ENCODE peak calls at places on chromosomes 5 and 9, in five cellular contexts. S is lower lobe of right lung; T is aorta; J is effector memory CD4-positive, alpha-beta T cell; V is body of pancreas. K is an unnamed sample.

GRCh38 chr9:106701611-106702010 is 161.4 kb upstream of the ZNF462 start:
- DNase-seq in S (no peak), T (no peak), J (no peak), V (no peak), K (no peak)

GRCh38 chr9:91312717-91313325 is 48.9 kb downstream of the AUH start:
- DNase-seq in S (no peak), T (no peak), J (no peak), V (peak; percentile 88), K (peak; percentile 98)

GRCh38 chr9:70398145-70398556 is 16.3 kb downstream of the KLF9 start:
- DNase-seq in S (no peak), T (no peak), J (no peak), V (peak; percentile 47), K (no peak)

GRCh38 chr5:52787600-52788504 is at the start of the genes ITGA1 and PELO:
- DNase-seq in S (peak; percentile 74), T (peak; percentile 94), J (peak; percentile 37), V (peak; percentile 79), K (peak; percentile 65)

GRCh38 chr9:6525326-6526040 is 112.5 kb downstream of the UHRF2 start:
- DNase-seq in S (no peak), T (no peak), J (no peak), V (no peak), K (no peak)

GRCh38 chr9:88388886-88389617 is 808 bp downstream of the SPIN1 start:
- DNase-seq in S (peak; percentile 69), T (no peak), J (no peak), V (peak; percentile 52), K (peak; percentile 72)

GRCh38 chr5:104088876-104089778 is 526.5 kb upstream of the NUDT12 start:
- DNase-seq in S (no peak), T (no peak), J (no peak), V (no peak), K (no peak)

GRCh38 chr5:136754216-136754615 is 388.9 kb upstream of the TRPC7 start:
- DNase-seq in S (no peak), T (no peak), J (no peak), V (no peak), K (no peak)

GRCh38 chr5:368162-369084 is 46.9 kb downstream of the AHRR start:
- DNase-seq in S (peak; percentile 51), T (peak; percentile 68), J (no peak), V (peak; percentile 35), K (no peak)

GRCh38 chr9:129141066-129142041 is 30.1 kb downstream of the PTPA start:
- DNase-seq in S (no peak), T (no peak), J (peak; percentile 22), V (peak; percentile 87), K (no peak)

GRCh38 chr9:91207889-91208651 is 153.6 kb downstream of the AUH start:
- DNase-seq in S (no peak), T (no peak), J (no peak), V (peak; percentile 63), K (no peak)

GRCh38 chr5:123585871-123586270 is 73.9 kb downstream of the CSNK1G3 start:
- DNase-seq in S (no peak), T (no peak), J (no peak), V (no peak), K (no peak)

GRCh38 chr5:5419291-5420210 is 2.9 kb upstream of the ICE1 start:
- DNase-seq in S (no peak), T (no peak), J (no peak), V (peak; percentile 39), K (peak; percentile 42)

DNA sequence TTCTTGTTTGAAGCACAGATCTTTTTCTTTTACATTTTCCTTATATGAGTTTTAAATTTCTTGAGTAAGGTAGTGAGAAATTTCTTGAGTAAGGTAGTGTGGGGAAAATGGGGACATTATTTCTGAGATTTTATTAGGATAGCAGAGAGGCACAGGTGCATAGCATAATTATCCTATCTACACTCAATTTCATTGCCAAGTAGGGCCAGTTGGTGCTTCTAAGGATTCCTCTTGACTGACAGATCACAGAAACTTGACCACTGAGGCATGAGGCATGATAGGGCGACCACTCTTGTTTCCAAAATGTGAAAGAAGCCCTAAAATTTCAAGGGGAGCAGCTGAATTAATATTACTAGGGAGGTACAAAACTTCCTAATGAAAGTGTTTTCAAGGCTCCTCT is 31.4 kb upstream of the TMC1 start:
- DNase-seq in S (no peak), T (no peak), J (no peak), V (no peak), K (no peak)
- H3K27ac ChIP-seq in S (no peak overlapping the region), T (no peak overlapping the region), J (no peak overlapping the region), V (no peak overlapping the region), K (no peak overlapping the region)

GRCh38 chr5:98474211-98474610 is 299.3 kb upstream of the RGMB start:
- DNase-seq in S (no peak), T (no peak), J (no peak), V (no peak), K (no peak)
- H3K36me3 ChIP-seq in S (no peaks in the 10 kb centered on the region), T (no peaks in the 10 kb centered on the region), J (no peaks in the 10 kb centered on the region), V (no peaks in the 10 kb centered on the region), K (no peaks in the 10 kb centered on the region)

DNA sequence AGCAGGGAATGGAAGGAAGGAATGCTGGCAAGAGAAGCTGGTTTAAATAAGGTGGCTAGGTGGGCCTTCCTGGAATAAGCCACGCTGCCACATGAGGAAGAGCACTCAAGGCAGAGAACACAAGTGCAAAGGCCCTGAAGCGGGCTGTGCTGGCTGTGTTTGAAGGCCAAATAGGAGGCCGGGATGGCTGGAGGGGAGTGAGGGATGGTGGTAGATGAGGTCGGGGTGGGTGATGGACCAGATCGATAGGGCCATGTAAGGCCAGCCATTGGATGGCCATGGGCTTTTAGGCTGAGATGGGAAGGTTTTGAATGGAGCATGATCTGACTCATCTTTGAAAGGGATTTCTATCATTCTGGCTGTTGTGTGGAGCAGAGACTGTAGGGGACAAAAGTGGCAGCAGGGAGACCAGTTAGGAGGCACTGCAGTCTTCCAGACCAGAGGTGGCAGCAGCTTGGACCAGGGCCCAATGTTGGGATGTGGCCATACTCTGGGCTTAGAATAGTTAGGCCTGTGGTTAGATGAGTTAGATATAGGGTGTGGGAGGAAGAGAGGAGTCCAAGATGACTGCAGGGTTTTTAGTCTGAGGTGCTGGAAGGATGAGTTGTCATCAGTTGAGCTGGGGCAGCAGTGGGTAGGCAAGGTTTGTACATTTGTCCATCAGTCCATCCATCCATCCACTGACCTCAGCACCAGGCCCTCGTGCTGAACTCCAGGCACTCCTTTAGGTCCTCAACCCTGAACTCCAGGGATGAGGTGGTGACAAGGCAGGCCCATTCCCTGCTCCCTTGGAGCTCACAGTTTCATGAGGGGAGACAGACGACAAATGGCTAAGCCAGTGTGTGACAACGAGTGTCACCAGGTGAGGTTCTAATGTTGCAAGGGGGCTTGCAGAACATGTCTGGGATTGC is 30.3 kb downstream of the NDST1 start:
- DNase-seq in S (no peak), T (no peak), J (no peak), V (no peak), K (no peak)
- H3K27ac ChIP-seq in S (no peak overlapping the region), T (peak overlapping the region; percentile 39), J (no peak overlapping the region), V (no peak overlapping the region), K (no peak overlapping the region)

DNA sequence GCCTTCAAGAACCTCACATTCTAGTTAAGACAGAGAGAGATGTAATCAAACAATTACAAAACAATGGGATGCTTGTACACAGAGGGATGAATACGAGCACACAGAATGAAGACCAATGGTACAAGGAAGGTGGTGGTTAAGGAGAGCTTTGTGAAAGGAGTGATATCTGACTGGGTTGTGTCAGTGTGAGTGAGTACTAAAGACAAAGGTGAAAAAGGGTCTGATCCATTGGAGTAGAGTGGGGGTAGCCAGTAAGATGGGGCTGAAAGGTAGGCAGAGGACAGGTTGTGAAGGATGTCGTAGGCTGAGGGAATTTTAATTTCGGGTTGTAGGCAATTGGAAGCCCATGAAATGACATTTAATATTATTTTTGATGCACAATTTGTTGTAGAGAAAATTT is 9.9 kb downstream of the RBM18 start:
- DNase-seq in S (no peak), T (no peak), J (no peak), V (no peak), K (no peak)
- H3K36me3 ChIP-seq in S (peaks cover 73% of the 10 kb centered on the region), T (no peaks in the 10 kb centered on the region), J (peaks cover 36% of the 10 kb centered on the region), V (peaks cover 5% of the 10 kb centered on the region), K (peaks cover 8% of the 10 kb centered on the region)

DNA sequence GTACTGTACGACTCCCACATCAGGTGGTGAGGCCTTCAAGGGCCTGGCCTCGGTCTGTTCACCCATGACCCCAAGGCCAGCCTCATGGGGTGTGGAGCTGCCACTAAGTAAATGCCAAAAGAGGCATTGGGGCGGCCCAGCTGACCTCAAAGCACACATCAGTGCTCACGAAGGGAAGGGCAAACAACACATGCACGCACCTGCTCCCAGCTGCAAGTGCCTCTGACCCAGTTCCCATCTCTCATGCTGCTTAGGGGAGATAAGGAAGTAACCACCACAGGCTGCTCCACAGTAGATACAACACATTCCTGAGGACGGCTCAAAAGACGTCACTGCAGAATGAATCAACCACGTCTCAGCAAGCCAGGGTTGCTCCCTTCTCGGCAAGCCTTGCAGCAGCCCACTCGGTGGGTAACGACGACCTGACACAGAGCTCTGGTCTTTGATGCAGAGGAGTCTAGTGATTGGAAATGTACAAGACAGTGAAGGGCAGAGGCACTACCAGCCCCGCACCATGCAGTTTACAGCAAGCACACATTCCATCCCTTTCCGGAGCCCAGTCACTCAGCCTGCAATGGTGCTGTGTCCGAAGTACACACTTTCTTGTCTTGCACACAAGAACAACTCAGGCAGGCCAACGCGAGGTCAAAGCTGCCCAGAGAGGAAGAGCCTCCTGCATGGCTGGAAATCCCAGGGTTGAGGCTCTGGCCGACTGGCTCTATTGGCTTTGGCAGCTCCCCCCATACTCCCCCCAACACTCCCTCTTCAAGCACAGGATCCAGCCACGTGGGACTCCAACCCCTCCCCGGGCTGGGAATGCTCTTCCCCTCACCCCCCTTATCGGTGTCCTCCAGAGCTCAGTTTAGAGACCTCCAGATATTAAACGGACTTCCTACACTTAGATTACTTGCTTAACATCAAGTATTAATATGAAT is 31.8 kb downstream of the FABP6 start:
- DNase-seq in S (peak; percentile 81), T (no peak), J (no peak), V (no peak), K (peak; percentile 99)
- H3K27ac ChIP-seq in S (peak overlapping the region; percentile 73), T (no peak overlapping the region), J (no peak overlapping the region), V (no peak overlapping the region), K (peak overlapping the region; percentile 79)

GRCh38 chr9:108479989-108480652 is 375.7 kb downstream of the ACTL7B start:
- DNase-seq in S (no peak), T (no peak), J (no peak), V (no peak), K (no peak)
- H3K36me3 ChIP-seq in S (no peaks in the 10 kb centered on the region), T (no peaks in the 10 kb centered on the region), J (no peaks in the 10 kb centered on the region), V (no peaks in the 10 kb centered on the region), K (no peaks in the 10 kb centered on the region)

DNA sequence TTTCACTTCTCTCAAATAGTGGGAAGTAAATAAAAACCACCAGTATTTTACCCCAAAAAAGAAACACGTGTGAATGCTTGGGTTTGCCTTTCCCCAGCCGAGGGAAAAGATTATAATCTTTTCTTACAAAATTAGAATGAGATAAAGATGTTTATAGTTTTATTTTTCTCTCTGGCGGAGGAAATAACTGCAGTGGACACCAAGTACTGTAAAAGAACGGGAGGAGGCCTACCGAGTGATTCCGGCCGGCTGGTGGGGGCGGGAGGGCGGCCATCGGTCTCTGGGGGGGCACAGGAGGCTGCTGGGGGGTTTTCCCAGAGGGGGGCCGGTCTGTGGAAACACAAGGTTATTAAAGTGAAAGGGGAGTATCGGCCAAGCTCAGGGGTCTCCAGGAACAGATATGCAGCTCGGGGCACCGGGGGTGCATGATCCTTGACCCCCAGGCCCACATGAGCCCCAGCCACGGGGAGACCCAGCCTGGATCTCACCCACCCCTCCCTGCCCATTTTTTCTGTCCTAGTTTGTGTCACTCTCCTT is 29.4 kb downstream of the LCP2 start:
- DNase-seq in S (no peak), T (no peak), J (no peak), V (no peak), K (no peak)
- H3K27ac ChIP-seq in S (peak overlapping the region; percentile 69), T (no peak overlapping the region), J (peak overlapping the region; percentile 74), V (no peak overlapping the region), K (no peak overlapping the region)

DNA sequence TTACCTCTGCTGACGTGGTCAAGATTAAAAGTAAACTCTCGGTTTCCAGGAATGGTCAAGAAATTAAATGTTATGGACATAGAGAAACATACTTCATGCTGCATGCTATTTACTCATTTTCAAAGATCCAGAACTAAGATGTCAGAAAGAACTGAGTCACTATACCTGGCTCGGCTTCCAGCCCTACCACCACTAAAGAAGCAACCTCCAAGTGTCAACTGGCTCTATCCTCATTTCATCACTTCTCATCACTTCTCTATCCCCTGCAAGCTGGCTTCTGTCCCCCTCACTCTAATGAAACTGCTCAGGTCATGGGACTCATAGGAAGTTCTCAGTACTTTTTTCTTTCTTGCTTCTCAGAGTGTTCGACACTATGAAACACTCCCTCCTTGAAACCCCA is 116.2 kb downstream of the CDK5RAP2 start:
- DNase-seq in S (no peak), T (no peak), J (no peak), V (no peak), K (no peak)
- H3K36me3 ChIP-seq in S (peaks cover 57% of the 10 kb centered on the region), T (no peaks in the 10 kb centered on the region), J (peaks cover 30% of the 10 kb centered on the region), V (no peaks in the 10 kb centered on the region), K (no peaks in the 10 kb centered on the region)

K was measured in PC-9.